ENCODE peak calls at places on chromosome 22, in six cellular contexts. D is fibroblast of pulmonary artery, Q is fibroblast of the aortic adventitia, R is GM23338, N is mammary epithelial cell, K is gastrocnemius medialis. G is an unnamed sample.

GRCh38 chr22:38030311-38031133 is 26.7 kb upstream of the PICK1 start:
- DNase-seq in Q (no peak), R (peak; percentile 41), D (no peak), K (no peak), N (no peak), G (no peak)

GRCh38 chr22:31346733-31347250 is 646 bp upstream of the PATZ1 start:
- DNase-seq in Q (peak; percentile 39), N (peak; percentile 28), K (no peak), D (peak; percentile 51), R (peak; percentile 82), G (no peak)

GRCh38 chr22:21009638-21010425 is 5.1 kb upstream of the P2RX6 start:
- DNase-seq in R (peak; percentile 83), N (peak; percentile 58), K (no peak), Q (peak; percentile 59), D (peak; percentile 67), G (peak; percentile 42)

GRCh38 chr22:45423524-45423923 is 10.0 kb downstream of the RIBC2 start:
- DNase-seq in Q (no peak), N (no peak), K (no peak), D (no peak), R (no peak), G (no peak)

GRCh38 chr22:27827586-27828213 is 26.1 kb upstream of the MN1 start:
- DNase-seq in R (no peak), D (no peak), Q (no peak), K (no peak), N (no peak), G (no peak)

GRCh38 chr22:22394589-22394988 is 114.0 kb downstream of the ZNF280B start:
- DNase-seq in R (no peak), Q (no peak), D (no peak), K (no peak), N (no peak), G (no peak)

GRCh38 chr22:30763815-30764686 is 69.4 kb downstream of the OSBP2 start:
- DNase-seq in K (peak; percentile 13), Q (peak; percentile 88), N (peak; percentile 83), D (peak; percentile 88), R (peak; percentile 92), G (peak; percentile 58)

GRCh38 chr22:46057762-46058420 is 80.9 kb upstream of the WNT7B start:
- DNase-seq in D (peak; percentile 51), R (no peak), N (peak; percentile 86), Q (peak; percentile 81), K (no peak), G (no peak)

GRCh38 chr22:20175597-20175900 is 24.7 kb upstream of the CCDC188 start:
- DNase-seq in D (no peak), R (no peak), Q (no peak), N (no peak), K (no peak), G (peak; percentile 18)

GRCh38 chr22:49628351-49629023 is 199.2 kb downstream of the BRD1 start:
- DNase-seq in N (no peak), K (no peak), Q (no peak), R (no peak), D (no peak), G (no peak)

GRCh38 chr22:31635638-31636306 is 26.2 kb downstream of the PISD start:
- DNase-seq in D (no peak), Q (no peak), R (no peak), K (no peak), N (no peak), G (no peak)

GRCh38 chr22:27105142-27106025 is 448.0 kb downstream of the MIAT start:
- DNase-seq in K (peak; percentile 58), R (no peak), N (no peak), D (peak; percentile 92), Q (peak; percentile 96), G (peak; percentile 74)

GRCh38 chr22:20964799-20965103 is 2.3 kb upstream of the AIFM3 start:
- DNase-seq in N (no peak), Q (no peak), K (no peak), D (no peak), R (no peak), G (no peak)

GRCh38 chr22:45477366-45478107 is 25.1 kb upstream of the FBLN1 start:
- DNase-seq in D (no peak), Q (no peak), R (no peak), N (no peak), K (no peak), G (no peak)

GRCh38 chr22:29615705-29616104 is 12.3 kb downstream of the NF2 start:
- DNase-seq in N (no peak), Q (no peak), R (no peak), D (no peak), K (no peak), G (no peak)

GRCh38 chr22:40560551-40560950 is 76.0 kb downstream of the MRTFA start:
- DNase-seq in N (peak; percentile 21), Q (peak; percentile 42), D (peak; percentile 11), K (no peak), R (no peak), G (peak; percentile 41)

GRCh38 chr22:38069372-38070249 is 12.4 kb downstream of the PICK1 start:
- DNase-seq in N (no peak), K (peak; percentile 85), D (peak; percentile 31), R (peak; percentile 58), Q (peak; percentile 55), G (peak; percentile 81)

GRCh38 chr22:36145881-36146280 is 14.7 kb downstream of the APOL3 start:
- DNase-seq in Q (no peak), R (no peak), D (no peak), K (no peak), N (no peak), G (no peak)

GRCh38 chr22:37021710-37022482 is 2.4 kb downstream of the MPST start:
- DNase-seq in N (no peak), Q (peak; percentile 41), D (peak; percentile 50), K (no peak), R (peak; percentile 82), G (peak; percentile 34)

GRCh38 chr22:29606320-29606719 is 2.9 kb downstream of the NF2 start:
- DNase-seq in R (peak; percentile 42), N (no peak), D (no peak), Q (no peak), K (no peak), G (no peak)

GRCh38 chr22:33036881-33037280 is 21.3 kb downstream of the SYN3 start:
- DNase-seq in N (no peak), D (no peak), Q (no peak), R (no peak), K (no peak), G (no peak)

GRCh38 chr22:45804986-45805325 is 133.3 kb downstream of the ATXN10 start:
- DNase-seq in R (no peak), Q (peak; percentile 98), D (peak; percentile 97), K (no peak), N (peak; percentile 95), G (peak; percentile 92)

GRCh38 chr22:30313527-30314385 is 13.0 kb downstream of the TBC1D10A start:
- DNase-seq in D (no peak), K (no peak), N (peak; percentile 32), Q (no peak), R (no peak), G (no peak)

GRCh38 chr22:44091021-44091721 is 67.1 kb downstream of the PARVB start:
- DNase-seq in D (peak; percentile 31), R (peak; percentile 54), Q (peak; percentile 18), N (no peak), K (no peak), G (no peak)
- TF ChIP-seq CTCF in D (peak; percentile 36), R (peak; percentile 27), Q (peak; percentile 45), N (peak; percentile 38), K (peak; percentile 17), G (peak; percentile 24)

GRCh38 chr22:47355776-47356432 is 593.5 kb downstream of the TBC1D22A start:
- DNase-seq in D (no peak), N (no peak), K (no peak), R (no peak), Q (no peak), G (no peak)
- H3K4me3 ChIP-seq in D (no peak overlapping the region), N (no peak overlapping the region), K (no peak overlapping the region), R (no peak overlapping the region), Q (no peak overlapping the region), G (no peak overlapping the region)

GRCh38 chr22:23531966-23532735 is 47.9 kb downstream of the IGLL1 start:
- DNase-seq in Q (no peak), D (no peak), R (no peak), K (no peak), N (no peak), G (no peak)

GRCh38 chr22:23534201-23534850 is 45.8 kb downstream of the IGLL1 start:
- DNase-seq in N (no peak), R (no peak), D (peak; percentile 19), K (no peak), Q (no peak), G (no peak)

GRCh38 chr22:23532756-23533155 is 47.3 kb downstream of the IGLL1 start:
- DNase-seq in D (no peak), Q (no peak), K (no peak), R (no peak), N (no peak), G (no peak)

GRCh38 chr22:23533771-23534191 is 46.3 kb downstream of the IGLL1 start:
- DNase-seq in K (no peak), N (no peak), D (peak; percentile 48), Q (no peak), R (peak; percentile 74), G (no peak)

DNA sequence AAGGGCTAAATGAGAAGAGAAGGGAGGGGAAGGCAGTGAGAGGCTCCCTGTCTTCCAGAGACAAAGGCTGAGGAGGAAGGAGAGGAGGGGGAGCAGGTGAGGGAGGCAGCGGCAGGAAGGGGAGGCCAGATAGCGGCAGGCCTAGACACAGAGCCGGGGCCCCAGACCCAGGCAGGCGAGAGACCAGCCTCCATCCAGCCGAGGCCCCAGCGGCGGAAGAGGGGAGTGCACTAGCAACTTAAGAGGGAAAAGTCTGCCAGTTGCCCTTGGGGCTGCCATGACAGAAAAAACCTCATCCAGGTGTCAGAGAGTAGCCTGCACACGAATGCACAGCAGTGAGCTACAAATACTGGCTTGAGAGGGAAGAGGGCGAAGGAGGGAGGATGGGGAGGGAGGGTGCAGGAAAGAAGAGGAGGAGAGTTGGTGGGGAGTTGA is 46.7 kb downstream of the IGLL1 start:
- DNase-seq in K (no peak), R (peak; percentile 91), Q (no peak), N (peak; percentile 20), D (peak; percentile 46), G (no peak)
- TF ChIP-seq CTCF in K (no peak), R (peak; percentile 57), Q (peak; percentile 60), N (peak; percentile 46), D (peak; percentile 46), G (peak; percentile 32)

GRCh38 chr22:39139933-39140332 is 12.5 kb downstream of the CBX7 start:
- DNase-seq in Q (no peak), N (no peak), R (no peak), D (no peak), K (no peak), G (no peak)

GRCh38 chr22:39138357-39138997 is 14.0 kb downstream of the CBX7 start:
- DNase-seq in Q (no peak), D (no peak), K (no peak), N (no peak), R (peak; percentile 21), G (no peak)

GRCh38 chr22:39146256-39147101 is 6.0 kb downstream of the CBX7 start:
- DNase-seq in D (no peak), K (no peak), N (no peak), Q (no peak), R (no peak), G (no peak)

GRCh38 chr22:39144101-39144815 is 8.2 kb downstream of the CBX7 start:
- DNase-seq in R (peak; percentile 65), Q (peak; percentile 43), N (peak; percentile 59), K (no peak), D (peak; percentile 29), G (no peak)

GRCh38 chr22:39142088-39142667 is 10.3 kb downstream of the CBX7 start:
- DNase-seq in D (no peak), N (no peak), R (no peak), K (no peak), Q (no peak), G (no peak)
- H3K4me3 ChIP-seq in D (no peak overlapping the region), N (no peak overlapping the region), R (no peak overlapping the region), K (no peak overlapping the region), Q (no peak overlapping the region), G (no peak overlapping the region)